ENCODE peak calls at places on chromosomes 6 and 20, in four cellular contexts. W is GM13977, Q is nephron progenitor cell, Y is GM23338. E is an unnamed sample.

GRCh38 chr6:148239777-148240462 is 102.7 kb upstream of the SASH1 start:
- DNase-seq in W (no peak), Q (no peak), Y (no peak), E (no peak)

GRCh38 chr20:19322061-19322985 is 109.9 kb downstream of the SLC24A3 start:
- DNase-seq in W (no peak), Q (no peak), Y (no peak), E (no peak)

GRCh38 chr6:147941143-147941542 is 401.5 kb upstream of the SASH1 start:
- DNase-seq in W (no peak), Q (no peak), Y (peak), E (no peak)

GRCh38 chr6:156919819-156920379 is 142.7 kb downstream of the ARID1B start:
- DNase-seq in W (no peak), Q (peak), Y (no peak), E (no peak)

GRCh38 chr6:1670711-1671462 is 61.2 kb downstream of the FOXC1 start:
- DNase-seq in W (no peak), Q (no peak), Y (no peak), E (no peak)

GRCh38 chr6:148231572-148231971 is 111.1 kb upstream of the SASH1 start:
- DNase-seq in W (no peak), Q (no peak), Y (no peak), E (no peak)

GRCh38 chr6:112253505-112253841 is 894 bp downstream of the LAMA4 start:
- DNase-seq in W (no peak), Q (no peak), Y (no peak), E (no peak)

GRCh38 chr6:53805016-53805415 is 10.2 kb downstream of the LRRC1 start:
- DNase-seq in W (no peak), Q (no peak), Y (no peak), E (no peak)

GRCh38 chr6:2503816-2504494 is 246.8 kb downstream of the MYLK4 start:
- DNase-seq in W (no peak), Q (no peak), Y (no peak), E (no peak)

GRCh38 chr6:136487746-136488145 is 62.5 kb downstream of the MAP7 start:
- DNase-seq in W (no peak), Q (no peak), Y (no peak), E (no peak)

GRCh38 chr6:69827491-69827890 is 30.7 kb upstream of the LMBRD1 start:
- DNase-seq in W (no peak), Q (no peak), Y (peak), E (no peak)

GRCh38 chr20:47137231-47137865 is 219.2 kb downstream of the ZMYND8 start:
- DNase-seq in W (no peak), Q (no peak), Y (no peak), E (no peak)

GRCh38 chr6:26351544-26351953 is 13.4 kb upstream of the BTN3A2 start:
- DNase-seq in W (no peak), Q (no peak), Y (no peak), E (no peak)

GRCh38 chr6:589090-589489 is 67.8 kb downstream of the HUS1B start:
- DNase-seq in W (no peak), Q (no peak), Y (no peak), E (no peak)

GRCh38 chr6:142047934-142048592 is 84.7 kb upstream of the GJE1 start:
- DNase-seq in W (no peak), Q (no peak), Y (no peak), E (no peak)

GRCh38 chr20:7361321-7361720 is 578.9 kb downstream of the HAO1 start:
- DNase-seq in W (no peak), Q (no peak), Y (no peak), E (no peak)

GRCh38 chr20:36836591-36837329 is 39.2 kb upstream of the TLDC2 start:
- DNase-seq in W (peak), Q (peak), Y (peak), E (peak)

GRCh38 chr20:24431650-24432049 is 37.8 kb upstream of the SYNDIG1 start:
- DNase-seq in W (no peak), Q (no peak), Y (no peak), E (no peak)

GRCh38 chr20:43558412-43559146 is at the start of gene SGK2:
- DNase-seq in W (no peak), Q (peak), Y (no peak), E (no peak)

GRCh38 chr6:27872634-27873028 is 39.6 kb downstream of the OR2B2 start:
- DNase-seq in W (peak), Q (no peak), Y (no peak), E (no peak)

GRCh38 chr20:60316759-60317158 is 358.5 kb downstream of the CDH26 start:
- DNase-seq in W (no peak), Q (no peak), Y (no peak), E (no peak)

GRCh38 chr6:33712914-33713313 is 1.4 kb upstream of the UQCC2 start:
- DNase-seq in W (no peak), Q (no peak), Y (no peak), E (no peak)

GRCh38 chr6:33716379-33716778 is 4.9 kb upstream of the UQCC2 start:
- DNase-seq in W (no peak), Q (no peak), Y (no peak), E (no peak)

GRCh38 chr6:33716890-33717632 is 5.6 kb upstream of the UQCC2 start:
- DNase-seq in W (no peak), Q (no peak), Y (no peak), E (no peak)

GRCh38 chr6:33713786-33714185 is 2.3 kb upstream of the UQCC2 start:
- DNase-seq in W (no peak), Q (no peak), Y (no peak), E (no peak)

GRCh38 chr6:33714385-33715040 is 3.0 kb upstream of the UQCC2 start:
- DNase-seq in W (no peak), Q (no peak), Y (no peak), E (no peak)
- TF ChIP-seq CTCF in W (no peak), Q (no peak), Y (no peak), E (no peak)

GRCh38 chr6:133393891-133394290 is 152.7 kb downstream of the EYA4 start:
- DNase-seq in W (no peak), Q (no peak), Y (no peak), E (no peak)

GRCh38 chr6:133388731-133389130 is 147.6 kb downstream of the EYA4 start:
- DNase-seq in W (no peak), Q (no peak), Y (no peak), E (no peak)

GRCh38 chr6:133392641-133393040 is 151.5 kb downstream of the EYA4 start:
- DNase-seq in W (no peak), Q (no peak), Y (no peak), E (no peak)

GRCh38 chr6:133392015-133392414 is 150.9 kb downstream of the EYA4 start:
- DNase-seq in W (no peak), Q (no peak), Y (peak), E (no peak)

DNA sequence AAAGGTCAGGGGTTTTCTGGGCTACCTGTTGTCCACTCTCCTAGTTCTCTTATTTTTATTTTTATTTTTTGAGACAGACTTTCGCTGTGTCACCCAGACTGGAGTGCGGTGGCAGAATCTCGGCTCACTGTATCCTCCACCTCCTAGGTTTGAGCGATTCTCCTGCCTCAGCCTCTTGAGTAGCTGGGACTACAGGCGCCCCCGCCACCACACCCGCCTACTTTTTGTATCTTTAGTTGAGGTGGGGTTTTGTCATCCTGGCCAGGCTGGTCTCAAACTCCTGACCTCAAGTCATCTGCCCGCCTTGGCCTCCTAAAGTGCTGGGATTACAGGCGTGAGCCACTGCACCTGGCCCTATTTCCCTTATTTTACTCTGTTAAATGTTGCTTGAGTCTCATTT is 149.0 kb downstream of the EYA4 start:
- DNase-seq in W (no peak), Q (no peak), Y (no peak), E (no peak)
- TF ChIP-seq CTCF in W (no peak), Q (no peak), Y (no peak), E (no peak)

GRCh38 chr20:50358959-50359358 is 151.2 kb upstream of the PTPN1 start:
- DNase-seq in W (no peak), Q (no peak), Y (no peak), E (no peak)

GRCh38 chr20:50359607-50360217 is 150.5 kb upstream of the PTPN1 start:
- DNase-seq in W (no peak), Q (no peak), Y (no peak), E (no peak)

GRCh38 chr20:50358166-50358565 is 152.0 kb upstream of the PTPN1 start:
- DNase-seq in W (no peak), Q (no peak), Y (no peak), E (no peak)

GRCh38 chr20:50360921-50361320 is 149.3 kb upstream of the PTPN1 start:
- DNase-seq in W (no peak), Q (no peak), Y (no peak), E (no peak)

GRCh38 chr20:50360218-50360672 is 149.9 kb upstream of the PTPN1 start:
- DNase-seq in W (no peak), Q (no peak), Y (no peak), E (no peak)
- TF ChIP-seq CTCF in W (no peak), Q (no peak), Y (no peak), E (no peak)

GRCh38 chr6:170043150-170043819 is 247.6 kb downstream of the DLL1 start:
- DNase-seq in W (no peak), Q (no peak), Y (no peak), E (no peak)

GRCh38 chr6:170040906-170041305 is 250.0 kb downstream of the DLL1 start:
- DNase-seq in W (no peak), Q (no peak), Y (no peak), E (no peak)

GRCh38 chr6:170042596-170043118 is 248.2 kb downstream of the DLL1 start:
- DNase-seq in W (no peak), Q (no peak), Y (no peak), E (no peak)

GRCh38 chr6:170041526-170041925 is 249.4 kb downstream of the DLL1 start:
- DNase-seq in W (no peak), Q (no peak), Y (no peak), E (no peak)

DNA sequence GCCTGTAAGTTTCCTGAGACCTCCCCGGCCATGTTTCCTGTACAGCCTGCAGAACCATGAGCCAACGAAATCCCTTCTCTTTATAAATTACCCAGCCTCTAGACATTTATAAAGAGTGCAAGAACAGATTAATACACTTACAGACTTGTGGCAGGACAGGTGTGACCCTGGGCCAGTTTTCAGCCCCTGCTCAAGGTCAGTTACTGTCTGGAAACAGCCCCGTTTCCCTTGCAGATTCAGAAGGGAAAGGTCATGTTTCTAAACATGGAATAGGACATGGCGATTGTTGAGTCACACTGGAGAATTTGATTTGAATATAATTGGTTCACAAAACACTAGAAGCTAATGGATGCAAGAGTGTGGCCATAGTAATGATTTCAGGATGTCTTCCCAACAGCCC is 248.8 kb downstream of the DLL1 start:
- DNase-seq in W (no peak), Q (no peak), Y (no peak), E (no peak)
- TF ChIP-seq CTCF in W (no peak), Q (no peak), Y (no peak), E (no peak)

GRCh38 chr6:137970368-137970767 is 103.3 kb downstream of the TNFAIP3 start:
- DNase-seq in W (no peak), Q (no peak), Y (no peak), E (peak)
- TF ChIP-seq CTCF in W (no peak), Q (no peak), Y (no peak), E (no peak)

GRCh38 chr6:169489642-169490408 is 212.0 kb downstream of the WDR27 start:
- DNase-seq in W (no peak), Q (no peak), Y (no peak), E (no peak)
- TF ChIP-seq CTCF in W (no peak), Q (no peak), Y (no peak), E (no peak)

DNA sequence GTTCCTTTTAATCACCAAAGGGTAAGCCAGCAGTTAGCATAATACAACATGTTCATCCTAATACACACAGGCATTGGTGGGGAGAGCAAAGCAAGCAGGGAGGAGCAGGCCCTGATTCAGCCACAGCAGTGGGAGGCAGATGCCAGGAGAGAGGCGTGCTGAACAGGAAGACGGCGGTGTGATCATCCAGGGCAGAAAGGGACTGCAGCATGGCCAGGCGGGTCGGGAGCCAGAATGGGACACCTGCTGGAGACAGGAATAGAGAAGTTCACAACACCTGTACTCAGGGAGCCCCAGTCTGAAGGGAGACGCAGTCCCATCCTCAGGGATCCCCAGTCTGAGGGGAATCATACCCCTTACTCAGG is 293.4 kb downstream of the LRFN2 start:
- DNase-seq in W (no peak), Q (no peak), Y (peak), E (no peak)
- TF ChIP-seq CTCF in W (no peak), Q (no peak), Y (no peak), E (no peak)